ENCODE peak calls at places on chromosome 11, in six cellular contexts. I is MM.1S, D is thoracic aorta, X is colonic mucosa, E is ovary, F is stomach. H is an unnamed sample.
A peak's percentile ranks its signal among the peaks of the same experiment; 100 is the strongest.

GRCh38 chr11:41660585-41660984 is 201.1 kb upstream of the LRRC4C start:
- DNase-seq in D (no peak), X (no peak), I (no peak), E (no peak), F (no peak), H (no peak)

GRCh38 chr11:113578715-113579250 is 103.6 kb upstream of the DRD2 start:
- DNase-seq in I (no peak), D (no peak), X (no peak), E (no peak), F (no peak), H (no peak)

GRCh38 chr11:68976563-68976962 is 4.2 kb downstream of the MRGPRD start:
- DNase-seq in I (no peak), X (no peak), F (no peak), D (no peak), E (no peak), H (no peak)

GRCh38 chr11:10694481-10695239 is 1.1 kb upstream of the IRAG1 start:
- DNase-seq in I (no peak), F (no peak), E (no peak), D (no peak), X (no peak), H (no peak)

GRCh38 chr11:12042215-12042676 is 33.8 kb upstream of the DKK3 start:
- DNase-seq in D (no peak), I (no peak), X (no peak), F (no peak), E (no peak), H (no peak)

GRCh38 chr11:7696424-7696823 is 9.9 kb downstream of the OVCH2 start:
- DNase-seq in D (no peak), X (no peak), I (no peak), E (no peak), F (no peak), H (no peak)

GRCh38 chr11:2525941-2526807 is 81.4 kb downstream of the KCNQ1 start:
- DNase-seq in E (peak; percentile 27), I (no peak), F (peak; percentile 63), D (peak; percentile 1), X (peak; percentile 61), H (no peak)

GRCh38 chr11:43556269-43556668 is 124.3 kb upstream of the HSD17B12 start:
- DNase-seq in X (no peak), F (no peak), I (no peak), E (no peak), D (no peak), H (no peak)

GRCh38 chr11:28231475-28231874 is 123.3 kb downstream of the METTL15 start:
- DNase-seq in E (no peak), F (no peak), X (no peak), D (no peak), I (no peak), H (no peak)

GRCh38 chr11:121478226-121478894 is 25.6 kb upstream of the SORL1-AS1 start:
- DNase-seq in F (peak; percentile 70), I (no peak), X (no peak), E (no peak), D (no peak), H (no peak)

GRCh38 chr11:117713676-117714075 is 83.3 kb downstream of the DSCAML1 start:
- DNase-seq in X (no peak), I (peak; percentile 15), F (no peak), D (no peak), E (no peak), H (no peak)

GRCh38 chr11:45021001-45021400 is 70.3 kb upstream of the TP53I11 start:
- DNase-seq in F (no peak), X (no peak), I (peak; percentile 72), D (no peak), E (no peak), H (no peak)

GRCh38 chr11:97764605-97765004 is 1256.1 kb upstream of the CNTN5 start:
- DNase-seq in F (no peak), X (no peak), D (no peak), E (no peak), I (no peak), H (no peak)

GRCh38 chr11:1888811-1889526 is 2.7 kb downstream of the PRR33 start:
- DNase-seq in F (peak; percentile 42), E (peak; percentile 35), D (no peak), I (no peak), X (no peak), H (peak; percentile 74)

GRCh38 chr11:110716361-110716760 is 4.1 kb upstream of the ARHGAP20 start:
- DNase-seq in F (no peak), E (no peak), I (no peak), D (no peak), X (no peak), H (no peak)

GRCh38 chr11:103051158-103051801 is 40.7 kb downstream of the DCUN1D5 start:
- DNase-seq in E (no peak), X (no peak), F (no peak), D (no peak), I (no peak), H (no peak)

GRCh38 chr11:17498058-17498457 is 21.4 kb upstream of the ABCC8 start:
- DNase-seq in F (no peak), X (peak; percentile 42), D (no peak), I (peak; percentile 14), E (no peak), H (no peak)

GRCh38 chr11:1349074-1349931 is 39.9 kb upstream of the TOLLIP start:
- DNase-seq in X (no peak), F (no peak), I (no peak), E (peak; percentile 25), D (no peak), H (no peak)

GRCh38 chr11:47004595-47005033 is 68.1 kb downstream of the CSTPP1 start:
- DNase-seq in X (peak; percentile 73), I (peak; percentile 21), E (peak; percentile 80), D (peak; percentile 33), F (peak; percentile 81), H (no peak)

GRCh38 chr11:2196970-2197770 is 25.6 kb upstream of the TH start:
- DNase-seq in F (peak; percentile 87), D (peak; percentile 19), X (peak; percentile 76), E (peak; percentile 85), I (peak; percentile 49), H (peak; percentile 71)

GRCh38 chr11:71388637-71389235 is 59.5 kb downstream of the DHCR7 start:
- DNase-seq in E (no peak), X (no peak), F (no peak), I (no peak), D (no peak), H (no peak)

GRCh38 chr11:67470337-67471002 is 1.4 kb upstream of the TMEM134 start:
- DNase-seq in X (no peak), E (no peak), D (no peak), I (no peak), F (no peak), H (no peak)

GRCh38 chr11:55367674-55368073 is at the start of gene OR4A15:
- DNase-seq in F (no peak), D (no peak), I (no peak), X (no peak), E (no peak), H (no peak)
- H3K9me3 ChIP-seq in F (peaks cover 10% of the 10 kb centered on the region), D (no peaks in the 10 kb centered on the region), I (no peaks in the 10 kb centered on the region), X (no peaks in the 10 kb centered on the region), E (no peaks in the 10 kb centered on the region), H (no peaks in the 10 kb centered on the region)

GRCh38 chr11:91220476-91221202 is 997.8 kb upstream of the CHORDC1 start:
- DNase-seq in E (no peak), D (no peak), F (no peak), I (no peak), X (no peak), H (no peak)
- H3K27ac ChIP-seq in E (no peak overlapping the region), D (no peak overlapping the region), F (no peak overlapping the region), I (no peak overlapping the region), X (no peak overlapping the region), H (no peak overlapping the region)

GRCh38 chr11:13857828-13858227 is 104.7 kb upstream of the SPON1 start:
- DNase-seq in X (no peak), D (no peak), F (no peak), E (no peak), I (no peak), H (no peak)

GRCh38 chr11:13862845-13863392 is 99.6 kb upstream of the SPON1 start:
- DNase-seq in I (no peak), E (no peak), D (no peak), F (no peak), X (no peak), H (no peak)

GRCh38 chr11:13859986-13860385 is 102.5 kb upstream of the SPON1 start:
- DNase-seq in I (no peak), X (no peak), E (no peak), F (no peak), D (no peak), H (peak; percentile 58)

DNA sequence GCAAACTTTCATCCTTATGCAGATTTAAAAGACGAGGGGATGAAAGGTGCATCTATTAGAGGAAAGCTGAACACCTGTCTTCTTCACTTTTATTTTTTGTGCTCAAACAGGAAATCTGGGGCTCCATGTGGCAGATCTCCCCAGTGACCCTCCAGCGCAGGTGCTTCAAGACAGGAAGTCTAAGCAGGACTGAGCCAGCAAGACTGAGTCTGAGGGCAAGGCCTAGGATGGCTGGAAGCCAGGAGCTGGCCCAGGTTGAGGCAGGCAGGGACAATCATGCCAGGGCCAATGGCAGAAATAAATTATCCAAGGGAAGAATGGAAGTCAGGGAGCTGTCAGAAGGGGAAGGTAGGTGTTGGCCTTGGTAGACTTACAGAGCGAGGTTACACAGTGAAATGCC is 101.1 kb upstream of the SPON1 start:
- DNase-seq in E (no peak), D (no peak), I (peak; percentile 86), F (no peak), X (no peak), H (peak; percentile 14)
- H3K4me3 ChIP-seq in E (no peak overlapping the region), D (no peak overlapping the region), I (no peak overlapping the region), F (no peak overlapping the region), X (no peak overlapping the region), H (no peak overlapping the region)

DNA sequence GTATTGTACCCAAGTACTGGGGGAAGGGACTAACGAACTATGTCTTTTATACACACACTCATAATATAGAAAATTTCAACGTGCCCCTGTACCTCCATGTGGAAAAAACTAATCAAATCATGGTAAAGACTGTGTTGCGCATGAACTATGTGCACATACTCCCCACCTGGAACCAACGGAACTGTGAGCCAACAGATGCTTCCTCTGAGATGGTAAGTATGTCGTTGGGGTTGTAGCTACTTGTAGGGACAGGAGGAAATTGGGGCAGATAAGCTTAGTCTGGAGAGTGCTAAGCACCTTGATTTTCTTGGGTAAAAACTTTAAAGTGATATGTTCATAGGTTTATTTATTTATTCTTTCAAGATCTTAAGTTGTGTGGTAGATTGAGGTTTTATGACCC is 40.1 kb downstream of the GLYAT start:
- DNase-seq in F (no peak), I (no peak), D (no peak), X (no peak), E (no peak), H (no peak)
- H3K9me3 ChIP-seq in F (no peaks in the 10 kb centered on the region), I (no peaks in the 10 kb centered on the region), D (no peaks in the 10 kb centered on the region), X (no peaks in the 10 kb centered on the region), E (no peaks in the 10 kb centered on the region), H (no peaks in the 10 kb centered on the region)

H was measured in naive thymus-derived CD4-positive, alpha-beta T cell.